ENCODE peak calls at places on chromosomes 4 and X, in six cellular contexts. One of them, this sample, is unnamed.
A peak's percentile ranks its signal among the peaks of the same experiment; 100 is the strongest.

GRCh38 chr4:67749286-67749685 is 4.9 kb downstream of the GNRHR start:
- DNase-seq in GM12891: no peak
- DNase-seq in H1: no peak
- DNase-seq in K562: no peak
- DNase-seq in GM12878: no peak
- DNase-seq in SK-N-SH: no peak
- DNase-seq in this sample: no peak

GRCh38 chrX:118497180-118497814 is 1.7 kb downstream of the DOCK11 start:
- DNase-seq in GM12891: no peak
- DNase-seq in H1: no peak
- DNase-seq in K562: no peak
- DNase-seq in GM12878: no peak
- DNase-seq in SK-N-SH: no peak
- DNase-seq in this sample: no peak

GRCh38 chrX:71606536-71607216 is 11.6 kb downstream of the CXCR3 start:
- DNase-seq in GM12891: no peak
- DNase-seq in H1: no peak
- DNase-seq in K562: no peak
- DNase-seq in GM12878: no peak
- DNase-seq in SK-N-SH: no peak
- DNase-seq in this sample: no peak

GRCh38 chr4:88629826-88630225 is 37.5 kb downstream of the HERC3 start:
- DNase-seq in GM12891: no peak
- DNase-seq in H1: no peak
- DNase-seq in K562: no peak
- DNase-seq in GM12878: no peak
- DNase-seq in SK-N-SH: no peak
- DNase-seq in this sample: no peak

GRCh38 chrX:130778773-130779172 is 124.2 kb downstream of the ENOX2 start:
- DNase-seq in GM12891: no peak
- DNase-seq in H1: no peak
- DNase-seq in K562: no peak
- DNase-seq in GM12878: no peak
- DNase-seq in SK-N-SH: no peak
- DNase-seq in this sample: no peak

GRCh38 chr4:54237770-54238169 is 8.7 kb downstream of the PDGFRA start:
- DNase-seq in GM12891: no peak
- DNase-seq in H1: no peak
- DNase-seq in K562: no peak
- DNase-seq in GM12878: no peak
- DNase-seq in SK-N-SH: no peak
- DNase-seq in this sample: no peak

GRCh38 chr4:26141916-26142638 is 178.7 kb upstream of the RBPJ start:
- DNase-seq in GM12891: no peak
- DNase-seq in H1: no peak
- DNase-seq in K562: no peak
- DNase-seq in GM12878: no peak
- DNase-seq in SK-N-SH: no peak
- DNase-seq in this sample: no peak

GRCh38 chr4:122117743-122118142 is 34.4 kb upstream of the BLTP1 start:
- DNase-seq in GM12891: no peak
- DNase-seq in H1: no peak
- DNase-seq in K562: peak; percentile 39
- DNase-seq in GM12878: no peak
- DNase-seq in SK-N-SH: no peak
- DNase-seq in this sample: no peak

GRCh38 chr4:161952382-161952781 is 211.4 kb downstream of the FSTL5 start:
- DNase-seq in GM12891: no peak
- DNase-seq in H1: no peak
- DNase-seq in K562: no peak
- DNase-seq in GM12878: no peak
- DNase-seq in SK-N-SH: no peak
- DNase-seq in this sample: no peak

GRCh38 chrX:41759817-41760216 is 35.8 kb downstream of the GPR82 start:
- DNase-seq in GM12891: peak; percentile 2
- DNase-seq in H1: no peak
- DNase-seq in K562: peak; percentile 53
- DNase-seq in GM12878: no peak
- DNase-seq in SK-N-SH: peak; percentile 14
- DNase-seq in this sample: peak; percentile 4

GRCh38 chr4:9977518-9978031 is 43.7 kb downstream of the SLC2A9 start:
- DNase-seq in GM12891: no peak
- DNase-seq in H1: no peak
- DNase-seq in K562: no peak
- DNase-seq in GM12878: no peak
- DNase-seq in SK-N-SH: no peak
- DNase-seq in this sample: no peak

GRCh38 chr4:148923881-148924280 is 481.7 kb upstream of the NR3C2 start:
- DNase-seq in GM12891: no peak
- DNase-seq in H1: no peak
- DNase-seq in K562: no peak
- DNase-seq in GM12878: no peak
- DNase-seq in SK-N-SH: no peak
- DNase-seq in this sample: no peak

GRCh38 chrX:154748712-154749339 is 2.1 kb downstream of the GAB3 start:
- DNase-seq in GM12891: no peak
- DNase-seq in H1: no peak
- DNase-seq in K562: peak; percentile 85
- DNase-seq in GM12878: no peak
- DNase-seq in SK-N-SH: peak; percentile 70
- DNase-seq in this sample: no peak

GRCh38 chr4:138028923-138029322 is 213.2 kb downstream of the SLC7A11 start:
- DNase-seq in GM12891: no peak
- DNase-seq in H1: no peak
- DNase-seq in K562: no peak
- DNase-seq in GM12878: no peak
- DNase-seq in SK-N-SH: no peak
- DNase-seq in this sample: no peak

DNA sequence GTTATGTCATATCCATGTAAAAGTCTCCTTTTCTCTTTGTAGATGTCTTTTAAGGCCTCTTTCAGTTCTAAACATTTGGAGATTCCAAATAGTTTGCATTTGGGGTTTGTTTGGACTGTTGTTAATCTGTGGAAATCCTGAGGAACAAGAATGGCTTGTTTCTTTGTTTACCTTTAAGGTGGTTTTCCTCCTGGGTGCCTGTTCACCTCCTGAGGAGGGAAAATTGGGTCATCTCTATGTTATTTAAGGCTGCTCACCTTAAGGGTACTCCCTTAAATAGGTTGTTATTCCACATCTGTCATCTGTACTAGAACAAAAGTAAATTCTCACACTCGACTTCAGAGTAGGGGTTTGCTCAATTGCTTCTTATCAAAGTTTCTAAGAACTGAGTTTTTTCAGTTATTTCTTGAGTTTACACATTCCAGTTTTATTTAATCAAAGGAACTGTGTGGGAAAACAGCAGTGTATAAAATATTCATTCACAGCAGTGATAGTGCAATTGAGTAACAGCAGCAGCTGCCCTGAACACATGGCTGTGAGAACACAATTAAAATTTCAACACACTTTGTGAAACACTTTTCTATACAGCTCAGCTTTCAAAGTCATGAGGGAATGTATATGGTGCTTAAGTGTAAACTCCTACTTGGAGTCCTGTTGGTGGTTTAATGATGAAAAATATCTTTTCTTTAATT is 238.5 kb upstream of the PGRMC2 start:
- DNase-seq in GM12891: no peak
- DNase-seq in H1: no peak
- DNase-seq in K562: no peak
- DNase-seq in GM12878: no peak
- DNase-seq in SK-N-SH: no peak
- DNase-seq in this sample: no peak
- TF ChIP-seq TAF1 in GM12891: no peak
- TF ChIP-seq TAF1 in H1: no peak
- TF ChIP-seq TAF1 in K562: no peak
- TF ChIP-seq TAF1 in GM12878: no peak
- TF ChIP-seq TAF1 in SK-N-SH: no peak
- TF ChIP-seq TAF1 in this sample: no peak

GRCh38 chrX:12657881-12658280 is 133.3 kb upstream of the PRPS2 start:
- DNase-seq in GM12891: no peak
- DNase-seq in H1: no peak
- DNase-seq in K562: no peak
- DNase-seq in GM12878: peak; percentile 13
- DNase-seq in SK-N-SH: no peak
- DNase-seq in this sample: no peak
- TF ChIP-seq TAF1 in GM12891: no peak
- TF ChIP-seq TAF1 in H1: no peak
- TF ChIP-seq TAF1 in K562: no peak
- TF ChIP-seq TAF1 in GM12878: no peak
- TF ChIP-seq TAF1 in SK-N-SH: no peak
- TF ChIP-seq TAF1 in this sample: no peak

GRCh38 chr4:33709247-33709646 is 2535.1 kb downstream of the ARAP2 start:
- DNase-seq in GM12891: no peak
- DNase-seq in H1: no peak
- DNase-seq in K562: no peak
- DNase-seq in GM12878: no peak
- DNase-seq in SK-N-SH: no peak
- DNase-seq in this sample: no peak
- TF ChIP-seq TAF1 in GM12891: no peak
- TF ChIP-seq TAF1 in H1: no peak
- TF ChIP-seq TAF1 in K562: no peak
- TF ChIP-seq TAF1 in GM12878: no peak
- TF ChIP-seq TAF1 in SK-N-SH: no peak
- TF ChIP-seq TAF1 in this sample: no peak

GRCh38 chr4:152896819-152897218 is 39.3 kb upstream of the FHDC1 start:
- DNase-seq in GM12891: no peak
- DNase-seq in H1: no peak
- DNase-seq in K562: no peak
- DNase-seq in GM12878: no peak
- DNase-seq in SK-N-SH: no peak
- DNase-seq in this sample: no peak
- TF ChIP-seq TAF1 in GM12891: no peak
- TF ChIP-seq TAF1 in H1: no peak
- TF ChIP-seq TAF1 in K562: no peak
- TF ChIP-seq TAF1 in GM12878: no peak
- TF ChIP-seq TAF1 in SK-N-SH: no peak
- TF ChIP-seq TAF1 in this sample: no peak

DNA sequence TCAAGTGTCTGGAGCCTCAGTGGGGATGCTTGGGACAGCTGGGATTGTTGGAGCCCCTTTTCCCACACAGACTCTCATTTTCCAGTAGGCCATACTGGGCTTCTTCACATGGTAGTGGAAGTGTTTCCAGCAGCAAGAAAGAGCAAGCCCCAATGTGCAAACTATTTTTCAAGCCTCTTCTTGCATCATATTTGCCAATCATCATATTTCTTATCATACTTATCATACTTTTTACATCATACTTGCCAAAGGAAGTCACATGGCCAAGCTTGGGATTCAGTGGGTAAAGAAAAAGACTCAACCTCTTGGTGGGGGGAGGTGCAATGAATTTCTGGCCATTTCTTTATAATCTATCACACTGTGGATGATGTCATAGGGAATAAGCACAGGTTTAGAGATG is 174.1 kb downstream of the MID1IP1 start:
- DNase-seq in GM12891: no peak
- DNase-seq in H1: no peak
- DNase-seq in K562: no peak
- DNase-seq in GM12878: no peak
- DNase-seq in SK-N-SH: no peak
- DNase-seq in this sample: no peak
- TF ChIP-seq TAF1 in GM12891: no peak
- TF ChIP-seq TAF1 in H1: no peak
- TF ChIP-seq TAF1 in K562: no peak
- TF ChIP-seq TAF1 in GM12878: no peak
- TF ChIP-seq TAF1 in SK-N-SH: no peak
- TF ChIP-seq TAF1 in this sample: no peak

DNA sequence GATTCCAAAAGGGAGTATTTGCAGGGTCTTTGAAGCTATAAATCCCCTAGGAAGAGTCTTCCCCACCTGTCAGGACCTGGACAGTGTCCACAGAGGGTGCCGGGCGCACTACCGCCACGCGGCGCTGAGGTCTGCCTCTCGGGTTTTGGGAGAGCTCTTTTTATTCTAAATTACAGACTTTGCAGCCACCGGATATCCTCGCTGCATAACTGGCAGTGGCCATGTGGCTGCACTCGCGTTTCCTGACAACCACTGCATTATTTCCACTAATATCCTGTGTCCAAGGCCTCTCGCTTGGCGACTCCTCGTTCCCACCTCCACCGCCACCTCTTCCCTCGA is 608 bp upstream of the TMEM131L start:
- DNase-seq in GM12891: peak; percentile 26
- DNase-seq in H1: no peak
- DNase-seq in K562: peak; percentile 61
- DNase-seq in GM12878: no peak
- DNase-seq in SK-N-SH: peak; percentile 75
- DNase-seq in this sample: no peak
- TF ChIP-seq TAF1 in GM12891: no peak
- TF ChIP-seq TAF1 in H1: no peak
- TF ChIP-seq TAF1 in K562: no peak
- TF ChIP-seq TAF1 in GM12878: no peak
- TF ChIP-seq TAF1 in SK-N-SH: no peak
- TF ChIP-seq TAF1 in this sample: no peak

GRCh38 chr4:106315476-106315967 is 487 bp downstream of the TBCK start:
- DNase-seq in GM12891: peak; percentile 2
- DNase-seq in H1: no peak
- DNase-seq in K562: no peak
- DNase-seq in GM12878: no peak
- DNase-seq in SK-N-SH: no peak
- DNase-seq in this sample: no peak
- TF ChIP-seq TAF1 in GM12891: no peak
- TF ChIP-seq TAF1 in H1: no peak
- TF ChIP-seq TAF1 in K562: no peak
- TF ChIP-seq TAF1 in GM12878: no peak
- TF ChIP-seq TAF1 in SK-N-SH: no peak
- TF ChIP-seq TAF1 in this sample: no peak

GRCh38 chrX:8289523-8289922 is 118.5 kb upstream of the VCX2 start:
- DNase-seq in GM12891: no peak
- DNase-seq in H1: no peak
- DNase-seq in K562: no peak
- DNase-seq in GM12878: no peak
- DNase-seq in SK-N-SH: no peak
- DNase-seq in this sample: no peak
- TF ChIP-seq TAF1 in GM12891: no peak
- TF ChIP-seq TAF1 in H1: no peak
- TF ChIP-seq TAF1 in K562: no peak
- TF ChIP-seq TAF1 in GM12878: no peak
- TF ChIP-seq TAF1 in SK-N-SH: no peak
- TF ChIP-seq TAF1 in this sample: no peak